ENCODE peak calls at places on chromosomes 12 and 14, in nine cellular contexts. A, Y, H, I, G, P, U, C and W are unnamed samples.

GRCh38 chr12:101087903-101088302 is 122.1 kb downstream of the SLC5A8 start:
- DNase-seq in A (no peak), Y (no peak), H (no peak), I (no peak), G (no peak), P (no peak), U (no peak), C (no peak), W (no peak)

GRCh38 chr12:49279706-49280159 is 14.9 kb downstream of the TUBA1C start:
- DNase-seq in A (peak), Y (no peak), H (no peak), I (no peak), G (no peak), P (no peak), U (no peak), C (no peak), W (no peak)

GRCh38 chr12:25189656-25190055 is 5.3 kb downstream of the DNAI7 start:
- DNase-seq in A (no peak), Y (no peak), H (peak), I (no peak), G (no peak), P (no peak), U (no peak), C (no peak), W (no peak)

GRCh38 chr12:109291531-109292341 is 17.3 kb downstream of the FOXN4 start:
- DNase-seq in A (no peak), Y (peak), H (no peak), I (no peak), G (peak), P (no peak), U (no peak), C (peak), W (no peak)

GRCh38 chr12:32920506-32921085 is 24.0 kb upstream of the PKP2 start:
- DNase-seq in A (no peak), Y (no peak), H (no peak), I (no peak), G (no peak), P (no peak), U (no peak), C (no peak), W (no peak)

GRCh38 chr14:91227183-91227628 is 17.3 kb downstream of the GPR68 start:
- DNase-seq in A (no peak), Y (no peak), H (no peak), I (no peak), G (no peak), P (no peak), U (no peak), C (no peak), W (no peak)

GRCh38 chr12:75823475-75823874 is 208.1 kb downstream of the PHLDA1 start:
- DNase-seq in A (no peak), Y (no peak), H (no peak), I (no peak), G (no peak), P (no peak), U (no peak), C (no peak), W (no peak)

GRCh38 chr14:53110103-53110502 is 43.0 kb downstream of the DDHD1 start:
- DNase-seq in A (no peak), Y (no peak), H (no peak), I (no peak), G (no peak), P (no peak), U (no peak), C (no peak), W (peak)

GRCh38 chr12:55847603-55848329 is 5.0 kb upstream of the MMP19 start:
- DNase-seq in A (peak), Y (peak), H (peak), I (peak), G (peak), P (peak), U (peak), C (peak), W (no peak)

GRCh38 chr14:56310643-56311042 is 192.4 kb downstream of the PELI2 start:
- DNase-seq in A (no peak), Y (no peak), H (peak), I (peak), G (no peak), P (no peak), U (no peak), C (no peak), W (no peak)

GRCh38 chr12:123267991-123268843 is 3.4 kb downstream of the CDK2AP1 start:
- DNase-seq in A (peak), Y (peak), H (no peak), I (no peak), G (no peak), P (no peak), U (peak), C (no peak), W (no peak)

GRCh38 chr12:63020269-63020668 is 85.3 kb upstream of the PPM1H start:
- DNase-seq in A (no peak), Y (no peak), H (no peak), I (no peak), G (no peak), P (no peak), U (no peak), C (no peak), W (no peak)

GRCh38 chr12:124665516-124665915 is 98.1 kb upstream of the NCOR2 start:
- DNase-seq in A (no peak), Y (peak), H (peak), I (no peak), G (no peak), P (no peak), U (no peak), C (no peak), W (no peak)

GRCh38 chr14:92506230-92506629 is 7.4 kb upstream of the RIN3 start:
- DNase-seq in A (no peak), Y (no peak), H (no peak), I (no peak), G (no peak), P (no peak), U (no peak), C (no peak), W (no peak)

GRCh38 chr12:76259660-76260389 is 88.4 kb downstream of the BBS10 start:
- DNase-seq in A (no peak), Y (no peak), H (peak), I (no peak), G (peak), P (no peak), U (no peak), C (no peak), W (no peak)

GRCh38 chr12:95790025-95790911 is at the start of gene NTN4:
- DNase-seq in A (peak), Y (peak), H (peak), I (peak), G (no peak), P (peak), U (peak), C (peak), W (peak)

GRCh38 chr12:117854339-117855012 is 114.3 kb downstream of the KSR2 start:
- DNase-seq in A (no peak), Y (no peak), H (peak), I (peak), G (peak), P (no peak), U (no peak), C (no peak), W (peak)

GRCh38 chr12:28313631-28314030 is 123.4 kb downstream of the CCDC91 start:
- DNase-seq in A (no peak), Y (no peak), H (peak), I (no peak), G (peak), P (no peak), U (no peak), C (no peak), W (no peak)

GRCh38 chr12:6613776-6614512 is 6.8 kb upstream of the CHD4 start:
- DNase-seq in A (peak), Y (peak), H (peak), I (peak), G (peak), P (peak), U (peak), C (peak), W (peak)

GRCh38 chr12:26970136-26970535 is 31.9 kb downstream of the FGFR1OP2 start:
- DNase-seq in A (no peak), Y (no peak), H (no peak), I (no peak), G (no peak), P (no peak), U (no peak), C (no peak), W (no peak)

GRCh38 chr12:124927325-124928094 is 13.1 kb upstream of the UBC start:
- DNase-seq in A (peak), Y (peak), H (peak), I (peak), G (no peak), P (peak), U (peak), C (peak), W (peak)

GRCh38 chr12:132239392-132239791 is 90.0 kb downstream of the GALNT9 start:
- DNase-seq in A (no peak), Y (no peak), H (no peak), I (no peak), G (no peak), P (no peak), U (no peak), C (no peak), W (no peak)

GRCh38 chr14:64746298-64747250 is 42.4 kb downstream of the PLEKHG3 start:
- DNase-seq in A (no peak), Y (no peak), H (peak), I (no peak), G (no peak), P (no peak), U (no peak), C (no peak), W (no peak)

GRCh38 chr14:68715032-68715924 is 77.6 kb downstream of the ZFP36L1 start:
- DNase-seq in A (no peak), Y (no peak), H (no peak), I (no peak), G (no peak), P (peak), U (no peak), C (no peak), W (no peak)

GRCh38 chr12:111067498-111067897 is 147.1 kb upstream of the MYL2 start:
- DNase-seq in A (no peak), Y (no peak), H (no peak), I (no peak), G (no peak), P (no peak), U (no peak), C (no peak), W (no peak)

GRCh38 chr12:117352260-117352659 is 9.2 kb downstream of the NOS1 start:
- DNase-seq in A (no peak), Y (no peak), H (no peak), I (no peak), G (no peak), P (no peak), U (no peak), C (no peak), W (no peak)

GRCh38 chr14:35121026-35121886 is 534 bp downstream of the PPP2R3C start:
- DNase-seq in A (peak), Y (no peak), H (peak), I (peak), G (no peak), P (no peak), U (no peak), C (no peak), W (peak)

GRCh38 chr12:80837342-80837978 is 100.3 kb downstream of the LIN7A start:
- DNase-seq in A (no peak), Y (no peak), H (peak), I (peak), G (peak), P (no peak), U (no peak), C (no peak), W (peak)

GRCh38 chr12:19938031-19938430 is 430.3 kb upstream of the PDE3A start:
- DNase-seq in A (no peak), Y (no peak), H (no peak), I (no peak), G (no peak), P (no peak), U (no peak), C (no peak), W (no peak)

GRCh38 chr12:85587158-85587557 is 249.1 kb downstream of the RASSF9 start:
- DNase-seq in A (no peak), Y (no peak), H (no peak), I (no peak), G (no peak), P (no peak), U (no peak), C (no peak), W (no peak)

GRCh38 chr12:99810718-99811593 is 163.4 kb downstream of the GARIN6 start:
- DNase-seq in A (no peak), Y (no peak), H (peak), I (peak), G (no peak), P (no peak), U (no peak), C (no peak), W (peak)

GRCh38 chr12:82691513-82691912 is 4.8 kb downstream of the TMTC2 start:
- DNase-seq in A (no peak), Y (no peak), H (no peak), I (no peak), G (no peak), P (no peak), U (no peak), C (no peak), W (no peak)

GRCh38 chr12:122318607-122319311 is 52.5 kb upstream of the VPS33A start:
- DNase-seq in A (no peak), Y (no peak), H (peak), I (no peak), G (peak), P (peak), U (no peak), C (no peak), W (no peak)

GRCh38 chr12:69435644-69436043 is 34.5 kb upstream of the FRS2 start:
- DNase-seq in A (no peak), Y (no peak), H (peak), I (no peak), G (no peak), P (no peak), U (no peak), C (no peak), W (no peak)

GRCh38 chr12:386651-387050 is 2.5 kb downstream of the KDM5A start:
- DNase-seq in A (no peak), Y (no peak), H (peak), I (no peak), G (no peak), P (no peak), U (no peak), C (no peak), W (no peak)

GRCh38 chr12:389138-390096 is at the start of gene KDM5A:
- DNase-seq in A (peak), Y (peak), H (peak), I (peak), G (peak), P (peak), U (peak), C (peak), W (peak)

GRCh38 chr12:388547-389137 is 478 bp downstream of the KDM5A start:
- DNase-seq in A (peak), Y (peak), H (peak), I (peak), G (no peak), P (peak), U (peak), C (peak), W (peak)

GRCh38 chr12:388012-388411 is 1.1 kb downstream of the KDM5A start:
- DNase-seq in A (no peak), Y (no peak), H (no peak), I (no peak), G (no peak), P (no peak), U (no peak), C (no peak), W (no peak)
- H3K4me3 ChIP-seq in A (peak), Y (peak), H (peak), I (peak), G (peak), P (peak), U (peak), C (peak), W (peak)

GRCh38 chr14:104341532-104342434 is 203.4 kb downstream of the KIF26A start:
- DNase-seq in A (peak), Y (peak), H (no peak), I (peak), G (no peak), P (peak), U (no peak), C (no peak), W (peak)
- TF ChIP-seq CTCF in A (peak), Y (no peak), H (no peak), I (peak), G (peak), P (no peak), U (peak), C (no peak), W (peak)

GRCh38 chr14:31421200-31421599 is 850 bp upstream of the HEATR5A start:
- DNase-seq in A (no peak), Y (no peak), H (no peak), I (no peak), G (no peak), P (no peak), U (no peak), C (no peak), W (no peak)
- H3K4me3 ChIP-seq in A (no peak), Y (peak), H (no peak), I (peak), G (peak), P (no peak), U (no peak), C (no peak), W (peak)

DNA sequence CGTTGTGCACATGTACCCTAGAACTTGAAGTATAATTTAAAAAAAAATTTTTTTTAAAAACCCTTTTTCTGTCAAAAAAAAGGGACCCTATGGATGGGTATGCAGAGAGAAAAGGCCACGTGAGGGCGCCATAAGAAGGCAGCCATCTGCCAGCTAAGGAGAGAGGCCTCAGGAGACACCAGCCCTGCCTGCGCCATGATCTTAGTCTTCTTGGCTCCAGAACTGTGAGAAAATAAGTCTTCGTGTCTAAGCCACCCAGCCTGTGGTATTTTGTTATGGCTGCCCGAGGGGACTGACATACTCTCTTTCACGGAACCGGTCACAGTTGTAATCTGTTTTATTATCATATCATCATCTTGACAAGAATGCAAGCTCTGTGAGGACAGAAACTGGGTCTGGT is 174.8 kb downstream of the EFCAB11 start:
- DNase-seq in A (no peak), Y (no peak), H (no peak), I (no peak), G (no peak), P (no peak), U (no peak), C (no peak), W (no peak)
- TF ChIP-seq CTCF in A (no peak), Y (no peak), H (no peak), I (no peak), G (no peak), P (no peak), U (no peak), C (no peak), W (no peak)

DNA sequence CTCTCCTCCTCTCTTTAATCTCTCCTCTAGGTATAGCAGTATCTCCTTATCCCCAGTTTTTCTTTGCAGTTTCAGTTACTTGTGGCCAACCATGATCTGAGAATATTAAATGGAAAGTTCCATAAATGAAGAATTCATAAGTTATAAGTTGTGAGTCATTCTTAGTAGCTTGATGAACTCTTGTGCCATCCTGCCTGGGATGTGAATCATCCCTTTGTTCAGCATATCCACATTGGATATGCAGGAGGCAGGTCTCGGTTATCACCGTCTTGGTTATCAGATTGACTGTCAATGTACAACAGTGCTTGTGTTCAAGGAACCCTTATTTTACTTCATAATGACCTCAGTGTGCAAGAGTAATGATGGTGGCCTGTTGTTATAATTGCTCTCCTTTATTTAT is 134.0 kb downstream of the TMEM117 start:
- DNase-seq in A (no peak), Y (no peak), H (peak), I (no peak), G (no peak), P (no peak), U (no peak), C (no peak), W (no peak)
- H3K4me3 ChIP-seq in A (no peak), Y (no peak), H (no peak), I (no peak), G (no peak), P (no peak), U (no peak), C (no peak), W (no peak)

DNA sequence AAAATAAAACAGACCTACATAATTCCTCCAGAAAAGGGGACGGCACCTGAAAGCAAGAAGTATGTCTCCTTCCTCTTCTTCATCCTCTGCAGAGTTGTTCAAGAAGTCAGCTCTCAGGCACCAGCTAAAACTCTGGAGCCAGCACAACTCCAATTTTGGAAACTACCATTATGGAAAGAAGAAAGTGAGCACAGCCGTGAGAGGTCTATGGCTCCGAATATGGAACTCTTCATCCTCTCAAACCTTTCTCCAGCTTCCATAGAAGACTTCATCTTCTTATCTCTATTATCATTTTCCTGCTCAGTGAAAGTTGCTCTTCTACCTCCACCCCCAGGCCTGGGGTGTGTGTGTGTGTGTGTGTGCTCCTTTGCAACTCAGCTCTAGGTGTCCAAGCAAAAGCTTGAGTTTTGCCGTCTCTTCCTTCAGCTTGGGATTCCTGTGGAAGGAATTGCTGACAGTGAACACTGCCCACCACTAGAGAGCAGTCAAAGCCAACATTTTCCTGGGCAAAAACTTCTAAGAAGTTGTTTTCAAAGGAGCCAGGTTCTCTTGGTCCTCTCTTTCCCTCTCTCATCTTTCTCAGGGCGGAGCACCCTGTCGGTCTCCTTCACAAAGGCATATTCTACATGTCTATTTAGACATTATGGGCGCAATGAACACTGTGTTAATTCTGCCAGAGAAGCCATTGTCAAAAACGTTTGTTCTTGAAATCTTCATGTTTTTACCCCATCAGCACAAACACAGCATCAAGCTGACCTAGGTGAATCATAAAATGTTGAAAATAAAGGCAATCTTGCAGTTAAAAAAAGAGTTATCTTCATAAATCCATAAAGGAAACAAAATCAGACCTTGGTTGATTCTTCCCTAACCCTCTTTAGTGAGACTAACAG is 155.1 kb downstream of the DIO2 start:
- DNase-seq in A (no peak), Y (no peak), H (peak), I (peak), G (peak), P (no peak), U (peak), C (peak), W (peak)
- TF ChIP-seq CTCF in A (peak), Y (peak), H (peak), I (peak), G (peak), P (no peak), U (peak), C (peak), W (peak)

GRCh38 chr12:66403746-66404145 is 101.5 kb downstream of the HELB start:
- DNase-seq in A (no peak), Y (no peak), H (no peak), I (no peak), G (no peak), P (no peak), U (no peak), C (no peak), W (peak)
- H3K4me3 ChIP-seq in A (no peak), Y (no peak), H (no peak), I (no peak), G (no peak), P (no peak), U (no peak), C (no peak), W (no peak)

DNA sequence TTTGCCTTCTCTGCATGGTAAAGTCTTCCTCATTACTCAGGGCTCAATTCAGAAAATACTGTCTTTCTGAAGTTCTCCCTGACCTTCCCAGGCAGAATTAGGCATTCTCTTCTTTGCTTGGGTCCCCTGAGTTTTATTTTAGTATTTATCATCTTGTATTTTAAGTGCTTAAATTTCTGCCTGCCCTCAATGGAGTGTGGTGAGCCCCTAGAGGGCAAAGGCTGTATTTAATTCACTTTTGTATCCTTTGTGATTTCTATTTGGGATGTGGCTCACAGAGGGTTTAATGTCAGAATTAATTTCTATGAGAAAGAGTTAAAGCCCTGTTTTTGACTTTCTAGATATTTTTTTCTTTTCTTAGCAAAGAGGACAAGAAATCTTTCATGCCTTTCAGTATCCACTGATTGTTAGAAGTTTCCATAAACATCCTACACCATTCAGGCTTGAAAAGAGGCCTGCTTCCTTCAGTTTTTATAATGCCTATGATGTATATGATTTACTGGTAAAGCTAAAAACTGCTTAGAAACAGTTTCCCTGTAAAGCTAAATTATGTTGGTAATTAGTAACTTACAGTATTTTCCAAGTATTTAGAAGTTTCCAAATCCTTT is 55.6 kb upstream of the PTPRB start:
- DNase-seq in A (no peak), Y (no peak), H (peak), I (no peak), G (no peak), P (no peak), U (no peak), C (no peak), W (no peak)
- TF ChIP-seq CTCF in A (peak), Y (peak), H (peak), I (peak), G (peak), P (no peak), U (peak), C (peak), W (peak)